ENCODE peak calls at places on chromosomes 3 and 15, in four cellular contexts. One of them, this sample, is unnamed.
A peak's percentile ranks its signal among the peaks of the same experiment; 100 is the strongest.

GRCh38 chr3:158355623-158356588 is 215.1 kb upstream of the MLF1 start:
- DNase-seq in mesendoderm: no peak
- DNase-seq in esophagus squamous epithelium: no peak
- DNase-seq in A673: no peak
- DNase-seq in this sample: no peak

GRCh38 chr15:39610665-39611064 is 29.8 kb downstream of the THBS1 start:
- DNase-seq in mesendoderm: no peak
- DNase-seq in esophagus squamous epithelium: no peak
- DNase-seq in A673: no peak
- DNase-seq in this sample: no peak

GRCh38 chr3:57646723-57647122 is 46.2 kb downstream of the DENND6A start:
- DNase-seq in mesendoderm: peak; percentile 37
- DNase-seq in esophagus squamous epithelium: no peak
- DNase-seq in A673: peak; percentile 4
- DNase-seq in this sample: peak; percentile 23

GRCh38 chr3:33061782-33062181 is 35.2 kb downstream of the GLB1 start:
- DNase-seq in mesendoderm: peak; percentile 19
- DNase-seq in esophagus squamous epithelium: no peak
- DNase-seq in A673: no peak
- DNase-seq in this sample: no peak

GRCh38 chr15:99057020-99057419 is 47.9 kb upstream of the SYNM start:
- DNase-seq in mesendoderm: peak; percentile 70
- DNase-seq in esophagus squamous epithelium: no peak
- DNase-seq in A673: no peak
- DNase-seq in this sample: no peak

GRCh38 chr15:29196306-29196705 is 73.3 kb downstream of the NSMCE3 start:
- DNase-seq in mesendoderm: peak; percentile 34
- DNase-seq in esophagus squamous epithelium: no peak
- DNase-seq in A673: no peak
- DNase-seq in this sample: no peak

GRCh38 chr15:31338318-31338878 is 11.8 kb downstream of the KLF13 start:
- DNase-seq in mesendoderm: no peak
- DNase-seq in esophagus squamous epithelium: no peak
- DNase-seq in A673: no peak
- DNase-seq in this sample: no peak

GRCh38 chr3:45412731-45413130 is 24.4 kb downstream of the LARS2 start:
- DNase-seq in mesendoderm: no peak
- DNase-seq in esophagus squamous epithelium: no peak
- DNase-seq in A673: no peak
- DNase-seq in this sample: no peak

GRCh38 chr15:96343529-96344072 is 13.1 kb downstream of the NR2F2 start:
- DNase-seq in mesendoderm: no peak
- DNase-seq in esophagus squamous epithelium: no peak
- DNase-seq in A673: peak; percentile 4
- DNase-seq in this sample: no peak

GRCh38 chr15:59814409-59814808 is 125.3 kb upstream of the BNIP2 start:
- DNase-seq in mesendoderm: peak; percentile 53
- DNase-seq in esophagus squamous epithelium: no peak
- DNase-seq in A673: no peak
- DNase-seq in this sample: no peak

GRCh38 chr3:5787863-5788488 is 600.5 kb downstream of the EDEM1 start:
- DNase-seq in mesendoderm: peak; percentile 67
- DNase-seq in esophagus squamous epithelium: no peak
- DNase-seq in A673: peak; percentile 56
- DNase-seq in this sample: no peak

GRCh38 chr3:120528163-120528562 is 68.0 kb upstream of the NDUFB4 start:
- DNase-seq in mesendoderm: no peak
- DNase-seq in esophagus squamous epithelium: no peak
- DNase-seq in A673: no peak
- DNase-seq in this sample: no peak

GRCh38 chr3:37291275-37291700 is 116.9 kb upstream of the LRRFIP2 start:
- DNase-seq in mesendoderm: peak; percentile 70
- DNase-seq in esophagus squamous epithelium: no peak
- DNase-seq in A673: no peak
- DNase-seq in this sample: no peak

GRCh38 chr3:77530870-77531269 is 491.0 kb downstream of the ROBO2 start:
- DNase-seq in mesendoderm: no peak
- DNase-seq in esophagus squamous epithelium: no peak
- DNase-seq in A673: no peak
- DNase-seq in this sample: no peak

GRCh38 chr3:47715928-47716327 is 65.8 kb downstream of the SMARCC1 start:
- DNase-seq in mesendoderm: no peak
- DNase-seq in esophagus squamous epithelium: no peak
- DNase-seq in A673: no peak
- DNase-seq in this sample: no peak

GRCh38 chr15:68743256-68743655 is 77.4 kb downstream of the ANP32A start:
- DNase-seq in mesendoderm: no peak
- DNase-seq in esophagus squamous epithelium: no peak
- DNase-seq in A673: no peak
- DNase-seq in this sample: no peak

GRCh38 chr3:77038928-77039605 is 832 bp upstream of the ROBO2 start:
- DNase-seq in mesendoderm: peak; percentile 73
- DNase-seq in esophagus squamous epithelium: no peak
- DNase-seq in A673: peak; percentile 61
- DNase-seq in this sample: no peak

GRCh38 chr15:87267798-87268197 is 988.7 kb downstream of the NTRK3 start:
- DNase-seq in mesendoderm: no peak
- DNase-seq in esophagus squamous epithelium: no peak
- DNase-seq in A673: no peak
- DNase-seq in this sample: no peak

GRCh38 chr3:14823910-14824629 is 5.3 kb downstream of the FGD5 start:
- DNase-seq in mesendoderm: no peak
- DNase-seq in esophagus squamous epithelium: no peak
- DNase-seq in A673: no peak
- DNase-seq in this sample: no peak

GRCh38 chr15:29677871-29678431 is 144.3 kb downstream of the TJP1 start:
- DNase-seq in mesendoderm: no peak
- DNase-seq in esophagus squamous epithelium: no peak
- DNase-seq in A673: no peak
- DNase-seq in this sample: no peak

GRCh38 chr15:42508263-42508690 is 12.8 kb downstream of the SNAP23 start:
- DNase-seq in mesendoderm: no peak
- DNase-seq in esophagus squamous epithelium: no peak
- DNase-seq in A673: no peak
- DNase-seq in this sample: no peak

GRCh38 chr15:36598529-36599177 is 19.2 kb downstream of the CDIN1 start:
- DNase-seq in mesendoderm: no peak
- DNase-seq in esophagus squamous epithelium: no peak
- DNase-seq in A673: no peak
- DNase-seq in this sample: no peak

GRCh38 chr3:188975612-188976314 is 196.0 kb upstream of the TPRG1 start:
- DNase-seq in mesendoderm: no peak
- DNase-seq in esophagus squamous epithelium: no peak
- DNase-seq in A673: no peak
- DNase-seq in this sample: no peak

GRCh38 chr3:182521339-182521738 is 272.0 kb upstream of the ATP11B start:
- DNase-seq in mesendoderm: no peak
- DNase-seq in esophagus squamous epithelium: no peak
- DNase-seq in A673: no peak
- DNase-seq in this sample: no peak

GRCh38 chr3:182516597-182517336 is 276.5 kb upstream of the ATP11B start:
- DNase-seq in mesendoderm: no peak
- DNase-seq in esophagus squamous epithelium: no peak
- DNase-seq in A673: no peak
- DNase-seq in this sample: no peak
- H3K27ac ChIP-seq in mesendoderm: no peak overlapping the region
- H3K27ac ChIP-seq in esophagus squamous epithelium: no peak overlapping the region
- H3K27ac ChIP-seq in A673: no peak overlapping the region
- H3K27ac ChIP-seq in this sample: no peak overlapping the region

DNA sequence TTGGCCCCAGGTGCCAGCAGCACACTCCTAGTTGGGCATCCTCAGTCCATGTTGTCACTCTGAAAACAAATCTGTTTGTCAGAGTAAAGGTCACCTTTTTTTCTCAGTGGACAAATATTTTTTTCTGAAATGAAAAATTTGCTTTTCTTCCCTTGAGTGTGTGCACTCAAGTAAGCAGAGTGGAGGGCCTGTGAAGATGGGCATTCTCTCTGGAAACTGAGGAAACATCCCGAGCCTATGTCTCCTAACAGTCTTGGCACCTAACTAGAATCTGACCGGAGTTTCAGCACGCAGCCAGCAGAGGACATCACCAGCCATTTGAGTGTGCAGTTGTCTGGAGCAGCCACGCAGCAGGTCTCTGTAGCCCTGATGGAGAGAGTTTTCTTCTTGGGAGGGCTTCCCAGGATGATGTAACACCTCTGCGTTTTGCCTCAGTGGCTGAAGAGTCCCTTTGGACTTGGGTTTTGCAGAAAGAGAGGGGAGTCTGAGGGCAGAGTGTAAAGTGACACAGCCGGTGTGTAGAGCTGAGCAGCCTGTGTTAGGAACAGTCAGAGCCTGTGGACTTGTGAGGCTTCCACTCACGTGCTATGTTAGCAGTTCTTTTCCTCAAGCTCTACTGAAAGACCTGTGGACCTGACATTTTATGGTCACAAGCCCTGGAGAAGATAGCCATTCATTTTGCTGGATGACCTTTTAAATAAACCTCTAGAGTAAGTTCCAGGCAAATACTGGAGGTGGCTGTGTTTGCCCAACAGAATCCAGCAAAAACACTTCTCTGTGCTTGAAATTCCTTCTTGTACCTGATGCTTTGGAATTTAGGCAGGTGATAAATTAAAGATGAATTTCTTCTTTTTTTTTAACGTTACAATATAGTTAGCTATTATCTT is 51.6 kb downstream of the ABHD2 start:
- DNase-seq in mesendoderm: peak; percentile 48
- DNase-seq in esophagus squamous epithelium: no peak
- DNase-seq in A673: peak; percentile 51
- DNase-seq in this sample: peak; percentile 41
- H3K4me1 ChIP-seq in mesendoderm: peaks cover 2% of the 10 kb centered on the region
- H3K4me1 ChIP-seq in esophagus squamous epithelium: peaks cover 70% of the 10 kb centered on the region
- H3K4me1 ChIP-seq in A673: peaks cover 29% of the 10 kb centered on the region
- H3K4me1 ChIP-seq in this sample: peaks cover 85% of the 10 kb centered on the region

GRCh38 chr3:26068890-26069289 is 279.0 kb downstream of the OXSM start:
- DNase-seq in mesendoderm: no peak
- DNase-seq in esophagus squamous epithelium: no peak
- DNase-seq in A673: no peak
- DNase-seq in this sample: no peak
- H3K27ac ChIP-seq in mesendoderm: no peak overlapping the region
- H3K27ac ChIP-seq in esophagus squamous epithelium: no peak overlapping the region
- H3K27ac ChIP-seq in A673: no peak overlapping the region
- H3K27ac ChIP-seq in this sample: no peak overlapping the region

DNA sequence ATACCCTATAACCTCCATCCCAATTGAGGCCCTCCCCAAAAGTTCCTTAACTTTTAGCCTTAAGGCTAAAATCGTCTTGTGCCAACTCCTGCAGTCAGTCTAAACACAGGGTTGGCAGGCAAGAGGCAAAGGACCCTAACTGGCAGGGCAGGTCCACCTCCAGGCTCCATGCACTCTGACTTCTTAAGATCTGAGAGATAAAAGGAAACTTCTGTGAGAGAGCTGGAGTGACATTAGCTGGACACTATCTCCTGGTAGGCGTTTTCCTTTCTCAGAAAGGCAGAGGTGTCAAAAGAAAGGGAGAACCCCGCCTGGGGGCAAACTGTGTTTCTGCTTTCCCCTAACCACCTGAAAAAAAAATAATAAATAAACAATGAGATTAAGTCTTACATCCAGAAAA is 3.6 kb downstream of the CHSY1 start:
- DNase-seq in mesendoderm: no peak
- DNase-seq in esophagus squamous epithelium: no peak
- DNase-seq in A673: no peak
- DNase-seq in this sample: no peak
- H3K4me1 ChIP-seq in mesendoderm: peaks cover 3% of the 10 kb centered on the region
- H3K4me1 ChIP-seq in esophagus squamous epithelium: peaks cover 85% of the 10 kb centered on the region
- H3K4me1 ChIP-seq in A673: peaks cover 17% of the 10 kb centered on the region
- H3K4me1 ChIP-seq in this sample: peaks cover 85% of the 10 kb centered on the region

GRCh38 chr15:65028338-65028737 is 1.1 kb downstream of the MTFMT start:
- DNase-seq in mesendoderm: no peak
- DNase-seq in esophagus squamous epithelium: no peak
- DNase-seq in A673: no peak
- DNase-seq in this sample: no peak

GRCh38 chr15:65026756-65027155 is 2.7 kb downstream of the MTFMT start:
- DNase-seq in mesendoderm: no peak
- DNase-seq in esophagus squamous epithelium: no peak
- DNase-seq in A673: no peak
- DNase-seq in this sample: no peak

GRCh38 chr15:65028921-65029735 is at the start of gene MTFMT:
- DNase-seq in mesendoderm: peak; percentile 84
- DNase-seq in esophagus squamous epithelium: peak; percentile 23
- DNase-seq in A673: peak; percentile 93
- DNase-seq in this sample: peak; percentile 93

GRCh38 chr15:65029736-65030208 is 333 bp upstream of the MTFMT start:
- DNase-seq in mesendoderm: no peak
- DNase-seq in esophagus squamous epithelium: no peak
- DNase-seq in A673: no peak
- DNase-seq in this sample: no peak

DNA sequence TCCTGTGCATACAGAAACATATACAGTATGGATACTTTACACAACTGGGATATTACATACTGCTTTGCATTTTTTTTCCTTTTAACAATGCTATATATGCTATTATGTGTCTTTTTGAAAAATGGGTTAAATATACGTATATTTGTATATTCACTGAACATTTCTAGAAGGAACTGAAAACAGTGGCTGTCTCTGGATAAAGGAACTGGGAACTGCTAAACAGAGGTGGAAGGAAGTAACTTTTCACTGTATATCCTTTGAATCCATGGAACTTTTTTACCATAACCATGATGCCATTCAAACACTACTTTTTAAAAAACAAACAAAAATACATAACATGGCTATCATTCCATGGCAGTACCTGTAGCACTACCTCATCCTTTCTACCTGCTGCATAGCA is 1.8 kb downstream of the MTFMT start:
- DNase-seq in mesendoderm: no peak
- DNase-seq in esophagus squamous epithelium: no peak
- DNase-seq in A673: no peak
- DNase-seq in this sample: no peak
- H3K27ac ChIP-seq in mesendoderm: no peak overlapping the region
- H3K27ac ChIP-seq in esophagus squamous epithelium: no peak overlapping the region
- H3K27ac ChIP-seq in A673: no peak overlapping the region
- H3K27ac ChIP-seq in this sample: no peak overlapping the region

GRCh38 chr3:21573291-21573690 is 177.7 kb downstream of the ZNF385D start:
- DNase-seq in mesendoderm: no peak
- DNase-seq in esophagus squamous epithelium: no peak
- DNase-seq in A673: no peak
- DNase-seq in this sample: no peak
- H3K4me1 ChIP-seq in mesendoderm: no peaks in the 10 kb centered on the region
- H3K4me1 ChIP-seq in esophagus squamous epithelium: no peaks in the 10 kb centered on the region
- H3K4me1 ChIP-seq in A673: no peaks in the 10 kb centered on the region
- H3K4me1 ChIP-seq in this sample: no peaks in the 10 kb centered on the region

GRCh38 chr3:46429671-46430070 is 22.6 kb downstream of the CCRL2 start:
- DNase-seq in mesendoderm: no peak
- DNase-seq in esophagus squamous epithelium: no peak
- DNase-seq in A673: no peak
- DNase-seq in this sample: no peak
- H3K27ac ChIP-seq in mesendoderm: no peak overlapping the region
- H3K27ac ChIP-seq in esophagus squamous epithelium: peak overlapping the region; percentile 69
- H3K27ac ChIP-seq in A673: no peak overlapping the region
- H3K27ac ChIP-seq in this sample: no peak overlapping the region

DNA sequence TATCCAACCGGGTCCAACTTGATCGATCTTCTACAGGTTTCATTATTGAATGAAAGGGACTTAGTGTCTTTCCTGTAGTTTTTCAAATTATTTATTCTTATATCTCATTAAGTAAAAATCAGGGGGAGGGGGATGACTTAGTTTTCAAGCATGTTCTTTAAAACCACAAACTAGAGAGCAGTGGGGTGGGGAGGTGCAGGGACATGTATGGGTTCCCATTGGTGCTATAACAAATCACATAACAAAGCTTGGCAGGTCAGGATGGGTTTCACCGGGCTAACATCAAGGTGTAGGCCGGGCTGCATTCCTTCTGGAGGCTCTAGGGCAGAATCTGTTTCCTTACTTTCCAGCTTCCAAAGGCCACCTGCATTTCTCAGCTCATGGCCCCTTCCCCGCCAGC is 32.7 kb downstream of the CCNL1 start:
- DNase-seq in mesendoderm: no peak
- DNase-seq in esophagus squamous epithelium: no peak
- DNase-seq in A673: no peak
- DNase-seq in this sample: no peak
- H3K4me1 ChIP-seq in mesendoderm: peaks cover 10% of the 10 kb centered on the region
- H3K4me1 ChIP-seq in esophagus squamous epithelium: peaks cover 34% of the 10 kb centered on the region
- H3K4me1 ChIP-seq in A673: peaks cover 43% of the 10 kb centered on the region
- H3K4me1 ChIP-seq in this sample: no peaks in the 10 kb centered on the region